ENCODE peak calls at places on chromosomes 2 and 18, in four cellular contexts. R is K562, S is GM12878, D is H1. A is an unnamed sample.

GRCh38 chr2:12722445-12723316 is 5.9 kb downstream of the TRIB2 start:
- DNase-seq in R (no peak), S (no peak), D (no peak), A (no peak)

GRCh38 chr2:27906074-27906473 is 15.5 kb downstream of the BABAM2 start:
- DNase-seq in S (no peak), D (no peak), R (no peak), A (no peak)

GRCh38 chr18:62287753-62288668 is 37.1 kb upstream of the TNFRSF11A start:
- DNase-seq in D (no peak), R (no peak), S (no peak), A (peak)

GRCh38 chr2:209768557-209768956 is 3.1 kb upstream of the UNC80 start:
- DNase-seq in S (no peak), R (no peak), D (no peak), A (no peak)

GRCh38 chr2:39359453-39360038 is 77.5 kb downstream of the MAP4K3 start:
- DNase-seq in D (no peak), R (no peak), S (no peak), A (no peak)

GRCh38 chr2:236533343-236533742 is 36.3 kb upstream of the ACKR3 start:
- DNase-seq in D (no peak), S (no peak), R (no peak), A (no peak)

GRCh38 chr2:36611316-36611990 is 13.5 kb upstream of the FEZ2 start:
- DNase-seq in R (no peak), D (no peak), S (no peak), A (no peak)

GRCh38 chr2:169260246-169260645 is 102.1 kb downstream of the LRP2 start:
- DNase-seq in S (no peak), D (peak), R (peak), A (no peak)

GRCh38 chr2:55885129-55885943 is 38.2 kb downstream of the EFEMP1 start:
- DNase-seq in D (no peak), S (no peak), R (no peak), A (no peak)

GRCh38 chr2:26616864-26617135 is 24.4 kb downstream of the CIB4 start:
- DNase-seq in S (no peak), R (no peak), D (no peak), A (no peak)

GRCh38 chr2:2826621-2827020 is 495.5 kb upstream of the MYT1L start:
- DNase-seq in S (no peak), D (no peak), R (no peak), A (no peak)

GRCh38 chr2:61793389-61793836 is 60.4 kb downstream of the FAM161A start:
- DNase-seq in S (no peak), R (peak), D (peak), A (peak)

GRCh38 chr2:181072486-181072885 is 92.1 kb downstream of the UBE2E3 start:
- DNase-seq in D (no peak), R (no peak), S (no peak), A (no peak)

GRCh38 chr2:151614606-151615306 is 119.5 kb downstream of the NEB start:
- DNase-seq in S (no peak), D (no peak), R (no peak), A (no peak)

GRCh38 chr2:61014805-61015204 is 2.7 kb upstream of the PEX13 start:
- DNase-seq in R (no peak), S (no peak), D (no peak), A (no peak)

GRCh38 chr2:143482761-143483160 is 353.5 kb downstream of the ARHGAP15 start:
- DNase-seq in D (no peak), R (no peak), S (no peak), A (no peak)

GRCh38 chr2:80054339-80054675 is 250.2 kb downstream of the LRRTM1 start:
- DNase-seq in R (no peak), D (no peak), S (no peak), A (no peak)

GRCh38 chr2:203936535-203936934 is at the start of gene ICOS:
- DNase-seq in D (no peak), R (no peak), S (no peak), A (no peak)

GRCh38 chr2:219598308-219599078 is 836 bp downstream of the STK11IP start:
- DNase-seq in S (no peak), R (no peak), D (no peak), A (no peak)

GRCh38 chr2:28591711-28592365 is 96.0 kb downstream of the PLB1 start:
- DNase-seq in R (no peak), D (no peak), S (no peak), A (no peak)

GRCh38 chr18:808086-808485 is 4.0 kb downstream of the YES1 start:
- DNase-seq in S (no peak), D (no peak), R (peak), A (no peak)

GRCh38 chr2:23713352-23713751 is 213.6 kb downstream of the ATAD2B start:
- DNase-seq in D (no peak), S (no peak), R (no peak), A (no peak)

GRCh38 chr18:34648269-34648668 is 61.8 kb upstream of the DTNA start:
- DNase-seq in S (no peak), D (no peak), R (no peak), A (no peak)

GRCh38 chr18:67302043-67302442 is 214.5 kb downstream of the DSEL start:
- DNase-seq in S (no peak), R (no peak), D (no peak), A (no peak)

GRCh38 chr2:169653636-169654035 is 40.6 kb downstream of the CFAP210 start:
- DNase-seq in S (no peak), R (no peak), D (no peak), A (no peak)

GRCh38 chr18:37611623-37612279 is 46.2 kb upstream of the CELF4 start:
- DNase-seq in D (no peak), R (no peak), S (no peak), A (no peak)

GRCh38 chr2:43576983-43577892 is 18.6 kb downstream of the THADA start:
- DNase-seq in S (no peak), R (peak), D (no peak), A (peak)

GRCh38 chr18:50182516-50182915 is 12.4 kb downstream of the MYO5B start:
- DNase-seq in D (no peak), R (no peak), S (no peak), A (no peak)

GRCh38 chr2:120899373-120899772 is 163.7 kb downstream of the GLI2 start:
- DNase-seq in S (no peak), D (no peak), R (no peak), A (no peak)

GRCh38 chr2:205386109-205386508 is 296.2 kb upstream of the NRP2 start:
- DNase-seq in D (no peak), R (no peak), S (no peak), A (no peak)

GRCh38 chr2:71945133-71945959 is 202.3 kb downstream of the CYP26B1 start:
- DNase-seq in S (no peak), D (no peak), R (no peak), A (no peak)

GRCh38 chr2:74373189-74373588 is 6.9 kb downstream of the DCTN1 start:
- DNase-seq in D (no peak), S (no peak), R (no peak), A (no peak)

GRCh38 chr18:25247725-25248124 is 104.2 kb downstream of the ZNF521 start:
- DNase-seq in D (no peak), R (no peak), S (no peak), A (no peak)

GRCh38 chr2:211854832-211855231 is 683.8 kb downstream of the ERBB4 start:
- DNase-seq in R (no peak), S (no peak), D (no peak), A (no peak)

GRCh38 chr2:118878531-118879149 is 31.2 kb upstream of the EN1 start:
- DNase-seq in S (no peak), R (no peak), D (no peak), A (no peak)

GRCh38 chr18:63241317-63241712 is 78.3 kb downstream of the BCL2 start:
- DNase-seq in D (no peak), R (no peak), S (no peak), A (no peak)

GRCh38 chr2:18614042-18614441 is 24.7 kb upstream of the NT5C1B start:
- DNase-seq in R (no peak), S (no peak), D (no peak), A (no peak)

GRCh38 chr2:9174771-9175441 is 31.7 kb upstream of the ASAP2 start:
- DNase-seq in D (peak), R (no peak), S (no peak), A (no peak)
- TF ChIP-seq ZNF274 in D (no peak), R (no peak), S (no peak), A (no peak)

GRCh38 chr2:40851661-40852060 is 399.8 kb upstream of the SLC8A1 start:
- DNase-seq in D (no peak), R (no peak), S (no peak), A (no peak)
- TF ChIP-seq EP300 in D (no peak), R (no peak), S (no peak), A (no peak)

GRCh38 chr18:12819330-12819729 is 64.7 kb downstream of the PTPN2 start:
- DNase-seq in D (no peak), S (no peak), R (no peak), A (no peak)
- TF ChIP-seq ZNF274 in D (no peak), S (no peak), R (no peak), A (no peak)

GRCh38 chr2:217685255-217685605 is 317.6 kb downstream of the TNS1 start:
- DNase-seq in S (no peak), R (no peak), D (no peak), A (peak)
- TF ChIP-seq EP300 in S (no peak), R (no peak), D (no peak), A (no peak)

DNA sequence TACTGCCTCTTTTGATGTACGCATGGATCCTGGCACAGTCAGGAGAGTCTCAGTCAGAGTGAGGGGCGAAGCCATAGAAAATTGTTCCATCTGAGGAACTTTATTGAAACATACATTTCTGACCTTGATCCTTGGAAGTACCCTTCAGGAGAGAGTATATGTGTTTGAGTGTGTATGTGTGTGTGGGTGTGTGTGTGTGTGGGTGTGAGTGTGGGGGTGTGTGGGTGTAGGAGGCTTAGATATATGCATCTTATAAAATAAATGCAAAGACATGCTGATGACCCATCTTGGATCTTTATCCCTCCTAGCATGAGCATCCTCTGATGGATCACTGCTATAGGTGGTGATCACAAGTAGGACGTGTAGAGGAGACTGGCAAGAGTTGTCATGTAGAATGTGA is 93.5 kb downstream of the SETBP1 start:
- DNase-seq in S (no peak), D (no peak), R (no peak), A (no peak)
- TF ChIP-seq ZNF274 in S (no peak), D (no peak), R (no peak), A (no peak)

A was measured in HepG2.